ENCODE peak calls at places on chromosomes 12 and 14, in seven cellular contexts. One of them, this sample, is unnamed.

GRCh38 chr14:93049295-93049694 is 66.4 kb downstream of the ITPK1 start:
- DNase-seq in lower leg skin: no peak
- DNase-seq in endothelial cell of umbilical vein: peak; percentile 33
- DNase-seq in ovary: no peak
- DNase-seq in A549: peak; percentile 26
- DNase-seq in upper lobe of left lung: no peak
- DNase-seq in heart left ventricle: no peak
- DNase-seq in this sample: no peak

GRCh38 chr12:12929696-12930095 is 22.3 kb downstream of the GPRC5D start:
- DNase-seq in lower leg skin: no peak
- DNase-seq in endothelial cell of umbilical vein: no peak
- DNase-seq in ovary: no peak
- DNase-seq in A549: no peak
- DNase-seq in upper lobe of left lung: no peak
- DNase-seq in heart left ventricle: no peak
- DNase-seq in this sample: no peak

GRCh38 chr14:80695869-80696268 is 245.7 kb downstream of the CEP128 start:
- DNase-seq in lower leg skin: no peak
- DNase-seq in endothelial cell of umbilical vein: no peak
- DNase-seq in ovary: no peak
- DNase-seq in A549: no peak
- DNase-seq in upper lobe of left lung: no peak
- DNase-seq in heart left ventricle: no peak
- DNase-seq in this sample: no peak

GRCh38 chr12:22598763-22599161 is 26.2 kb upstream of the ETNK1 start:
- DNase-seq in lower leg skin: no peak
- DNase-seq in endothelial cell of umbilical vein: no peak
- DNase-seq in ovary: no peak
- DNase-seq in A549: peak; percentile 86
- DNase-seq in upper lobe of left lung: no peak
- DNase-seq in heart left ventricle: no peak
- DNase-seq in this sample: no peak

GRCh38 chr12:1870086-1870485 is 48.4 kb downstream of the CACNA2D4 start:
- DNase-seq in lower leg skin: no peak
- DNase-seq in endothelial cell of umbilical vein: no peak
- DNase-seq in ovary: no peak
- DNase-seq in A549: no peak
- DNase-seq in upper lobe of left lung: no peak
- DNase-seq in heart left ventricle: no peak
- DNase-seq in this sample: no peak

GRCh38 chr14:52018252-52018651 is 28.9 kb downstream of the RTRAF start:
- DNase-seq in lower leg skin: no peak
- DNase-seq in endothelial cell of umbilical vein: no peak
- DNase-seq in ovary: no peak
- DNase-seq in A549: no peak
- DNase-seq in upper lobe of left lung: no peak
- DNase-seq in heart left ventricle: no peak
- DNase-seq in this sample: no peak

GRCh38 chr12:57614178-57614947 is 3.1 kb downstream of the ARHGEF25 start:
- DNase-seq in lower leg skin: no peak
- DNase-seq in endothelial cell of umbilical vein: no peak
- DNase-seq in ovary: no peak
- DNase-seq in A549: peak; percentile 68
- DNase-seq in upper lobe of left lung: peak; percentile 38
- DNase-seq in heart left ventricle: peak; percentile 66
- DNase-seq in this sample: peak; percentile 63

GRCh38 chr14:101950516-101951215 is 13.7 kb upstream of the DYNC1H1 start:
- DNase-seq in lower leg skin: no peak
- DNase-seq in endothelial cell of umbilical vein: no peak
- DNase-seq in ovary: no peak
- DNase-seq in A549: no peak
- DNase-seq in upper lobe of left lung: no peak
- DNase-seq in heart left ventricle: no peak
- DNase-seq in this sample: no peak

GRCh38 chr12:42056130-42056529 is 88.5 kb downstream of the GXYLT1 start:
- DNase-seq in lower leg skin: no peak
- DNase-seq in endothelial cell of umbilical vein: no peak
- DNase-seq in ovary: no peak
- DNase-seq in A549: no peak
- DNase-seq in upper lobe of left lung: no peak
- DNase-seq in heart left ventricle: no peak
- DNase-seq in this sample: no peak

GRCh38 chr14:45156067-45156466 is 20.3 kb downstream of the FANCM start:
- DNase-seq in lower leg skin: no peak
- DNase-seq in endothelial cell of umbilical vein: no peak
- DNase-seq in ovary: no peak
- DNase-seq in A549: no peak
- DNase-seq in upper lobe of left lung: no peak
- DNase-seq in heart left ventricle: no peak
- DNase-seq in this sample: no peak

GRCh38 chr12:4118017-4118510 is 155.5 kb upstream of the CCND2 start:
- DNase-seq in lower leg skin: no peak
- DNase-seq in endothelial cell of umbilical vein: no peak
- DNase-seq in ovary: no peak
- DNase-seq in A549: no peak
- DNase-seq in upper lobe of left lung: no peak
- DNase-seq in heart left ventricle: peak; percentile 51
- DNase-seq in this sample: no peak

GRCh38 chr12:124716208-124717141 is 147.2 kb downstream of the SCARB1 start:
- DNase-seq in lower leg skin: peak; percentile 52
- DNase-seq in endothelial cell of umbilical vein: no peak
- DNase-seq in ovary: no peak
- DNase-seq in A549: no peak
- DNase-seq in upper lobe of left lung: peak; percentile 89
- DNase-seq in heart left ventricle: no peak
- DNase-seq in this sample: no peak

GRCh38 chr14:63632932-63633514 is 8.6 kb downstream of the WDR89 start:
- DNase-seq in lower leg skin: no peak
- DNase-seq in endothelial cell of umbilical vein: peak; percentile 52
- DNase-seq in ovary: no peak
- DNase-seq in A549: peak; percentile 30
- DNase-seq in upper lobe of left lung: no peak
- DNase-seq in heart left ventricle: no peak
- DNase-seq in this sample: peak; percentile 2

GRCh38 chr12:30178948-30179347 is 395.2 kb upstream of the TMTC1 start:
- DNase-seq in lower leg skin: no peak
- DNase-seq in endothelial cell of umbilical vein: no peak
- DNase-seq in ovary: no peak
- DNase-seq in A549: no peak
- DNase-seq in upper lobe of left lung: no peak
- DNase-seq in heart left ventricle: no peak
- DNase-seq in this sample: no peak

GRCh38 chr14:36065831-36066230 is 110.7 kb downstream of the PTCSC3 start:
- DNase-seq in lower leg skin: no peak
- DNase-seq in endothelial cell of umbilical vein: no peak
- DNase-seq in ovary: no peak
- DNase-seq in A549: no peak
- DNase-seq in upper lobe of left lung: no peak
- DNase-seq in heart left ventricle: no peak
- DNase-seq in this sample: no peak
- TF ChIP-seq POLR2A in lower leg skin: no peak
- TF ChIP-seq POLR2A in endothelial cell of umbilical vein: no peak
- TF ChIP-seq POLR2A in ovary: no peak
- TF ChIP-seq POLR2A in A549: no peak
- TF ChIP-seq POLR2A in upper lobe of left lung: no peak
- TF ChIP-seq POLR2A in heart left ventricle: no peak
- TF ChIP-seq POLR2A in this sample: no peak

DNA sequence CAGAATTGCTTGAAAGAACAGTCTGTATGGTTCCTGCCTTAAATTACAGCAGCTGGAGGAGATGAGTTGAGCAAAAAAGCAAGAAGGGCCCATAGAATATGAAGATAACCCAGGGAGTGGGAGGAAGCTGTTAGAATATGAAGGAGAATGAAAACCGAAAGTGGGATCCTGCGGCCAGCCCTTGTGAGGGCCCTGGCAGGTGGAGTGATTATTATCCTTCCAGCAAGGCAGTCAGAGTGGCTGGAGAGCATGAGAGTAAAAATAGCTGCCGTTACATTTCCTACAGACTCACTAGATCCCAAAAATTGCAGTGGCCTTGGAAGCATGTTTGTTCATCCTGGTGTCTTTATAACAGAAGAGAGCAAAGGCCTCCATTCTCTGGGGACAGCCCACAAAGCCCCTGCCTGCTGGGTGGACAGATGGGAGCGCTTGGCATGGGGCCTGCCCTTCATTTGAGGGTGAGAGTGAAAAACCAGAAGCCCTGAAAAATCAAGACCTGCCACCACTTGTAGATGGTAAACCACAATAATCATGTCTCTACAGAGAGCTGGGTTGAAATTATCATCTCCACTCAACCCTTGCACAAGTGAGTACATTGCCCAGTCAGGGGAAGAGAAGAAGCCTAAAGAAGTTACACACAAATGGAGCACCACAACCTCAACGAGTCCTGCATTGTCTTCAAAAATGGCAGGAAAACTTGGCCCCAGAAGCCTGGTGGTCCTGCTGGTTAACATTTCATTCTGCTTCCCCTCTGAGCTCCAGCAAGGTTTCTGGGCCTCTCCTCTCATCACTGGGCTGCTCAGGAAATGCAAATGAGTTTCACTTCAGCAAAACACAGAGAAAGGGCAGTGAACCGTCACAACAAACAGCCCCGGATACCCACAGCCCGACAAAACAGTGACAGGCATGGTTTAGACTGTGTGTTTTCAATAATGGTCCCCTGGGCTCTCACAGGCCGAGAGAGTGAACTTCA is 20.5 kb downstream of the ZDHHC22 start:
- DNase-seq in lower leg skin: no peak
- DNase-seq in endothelial cell of umbilical vein: no peak
- DNase-seq in ovary: peak; percentile 48
- DNase-seq in A549: no peak
- DNase-seq in upper lobe of left lung: no peak
- DNase-seq in heart left ventricle: no peak
- DNase-seq in this sample: peak; percentile 53
- TF ChIP-seq POLR2A in lower leg skin: no peak
- TF ChIP-seq POLR2A in endothelial cell of umbilical vein: no peak
- TF ChIP-seq POLR2A in ovary: no peak
- TF ChIP-seq POLR2A in A549: no peak
- TF ChIP-seq POLR2A in upper lobe of left lung: no peak
- TF ChIP-seq POLR2A in heart left ventricle: no peak
- TF ChIP-seq POLR2A in this sample: no peak

GRCh38 chr14:49962616-49963015 is 69.7 kb downstream of the ARF6 start:
- DNase-seq in lower leg skin: peak; percentile 78
- DNase-seq in endothelial cell of umbilical vein: no peak
- DNase-seq in ovary: no peak
- DNase-seq in A549: no peak
- DNase-seq in upper lobe of left lung: no peak
- DNase-seq in heart left ventricle: no peak
- DNase-seq in this sample: peak; percentile 49

GRCh38 chr14:49969961-49970360 is 77.1 kb downstream of the ARF6 start:
- DNase-seq in lower leg skin: no peak
- DNase-seq in endothelial cell of umbilical vein: no peak
- DNase-seq in ovary: no peak
- DNase-seq in A549: no peak
- DNase-seq in upper lobe of left lung: no peak
- DNase-seq in heart left ventricle: no peak
- DNase-seq in this sample: no peak

GRCh38 chr14:49970474-49971147 is 77.7 kb downstream of the ARF6 start:
- DNase-seq in lower leg skin: no peak
- DNase-seq in endothelial cell of umbilical vein: peak; percentile 82
- DNase-seq in ovary: no peak
- DNase-seq in A549: no peak
- DNase-seq in upper lobe of left lung: no peak
- DNase-seq in heart left ventricle: peak; percentile 40
- DNase-seq in this sample: no peak

GRCh38 chr14:49966971-49967630 is 74.2 kb downstream of the ARF6 start:
- DNase-seq in lower leg skin: no peak
- DNase-seq in endothelial cell of umbilical vein: no peak
- DNase-seq in ovary: no peak
- DNase-seq in A549: no peak
- DNase-seq in upper lobe of left lung: no peak
- DNase-seq in heart left ventricle: no peak
- DNase-seq in this sample: no peak

GRCh38 chr14:49966304-49966809 is 73.5 kb downstream of the ARF6 start:
- DNase-seq in lower leg skin: no peak
- DNase-seq in endothelial cell of umbilical vein: no peak
- DNase-seq in ovary: no peak
- DNase-seq in A549: peak; percentile 87
- DNase-seq in upper lobe of left lung: no peak
- DNase-seq in heart left ventricle: no peak
- DNase-seq in this sample: no peak
- TF ChIP-seq POLR2A in lower leg skin: no peak
- TF ChIP-seq POLR2A in endothelial cell of umbilical vein: no peak
- TF ChIP-seq POLR2A in ovary: no peak
- TF ChIP-seq POLR2A in A549: peak; percentile 35
- TF ChIP-seq POLR2A in upper lobe of left lung: no peak
- TF ChIP-seq POLR2A in heart left ventricle: no peak
- TF ChIP-seq POLR2A in this sample: no peak

GRCh38 chr12:122979908-122980191 is 631 bp upstream of the ARL6IP4 start:
- DNase-seq in lower leg skin: no peak
- DNase-seq in endothelial cell of umbilical vein: no peak
- DNase-seq in ovary: no peak
- DNase-seq in A549: no peak
- DNase-seq in upper lobe of left lung: no peak
- DNase-seq in heart left ventricle: no peak
- DNase-seq in this sample: no peak

GRCh38 chr12:122979001-122979907 is 1.2 kb upstream of the ARL6IP4 start:
- DNase-seq in lower leg skin: no peak
- DNase-seq in endothelial cell of umbilical vein: no peak
- DNase-seq in ovary: no peak
- DNase-seq in A549: no peak
- DNase-seq in upper lobe of left lung: no peak
- DNase-seq in heart left ventricle: peak; percentile 9
- DNase-seq in this sample: no peak

GRCh38 chr12:122981587-122982493 is 1.4 kb downstream of the ARL6IP4 start:
- DNase-seq in lower leg skin: no peak
- DNase-seq in endothelial cell of umbilical vein: no peak
- DNase-seq in ovary: no peak
- DNase-seq in A549: no peak
- DNase-seq in upper lobe of left lung: no peak
- DNase-seq in heart left ventricle: peak; percentile 9
- DNase-seq in this sample: no peak

GRCh38 chr12:122981036-122981471 is 573 bp downstream of the ARL6IP4 start:
- DNase-seq in lower leg skin: no peak
- DNase-seq in endothelial cell of umbilical vein: peak; percentile 59
- DNase-seq in ovary: no peak
- DNase-seq in A549: no peak
- DNase-seq in upper lobe of left lung: no peak
- DNase-seq in heart left ventricle: no peak
- DNase-seq in this sample: no peak

DNA sequence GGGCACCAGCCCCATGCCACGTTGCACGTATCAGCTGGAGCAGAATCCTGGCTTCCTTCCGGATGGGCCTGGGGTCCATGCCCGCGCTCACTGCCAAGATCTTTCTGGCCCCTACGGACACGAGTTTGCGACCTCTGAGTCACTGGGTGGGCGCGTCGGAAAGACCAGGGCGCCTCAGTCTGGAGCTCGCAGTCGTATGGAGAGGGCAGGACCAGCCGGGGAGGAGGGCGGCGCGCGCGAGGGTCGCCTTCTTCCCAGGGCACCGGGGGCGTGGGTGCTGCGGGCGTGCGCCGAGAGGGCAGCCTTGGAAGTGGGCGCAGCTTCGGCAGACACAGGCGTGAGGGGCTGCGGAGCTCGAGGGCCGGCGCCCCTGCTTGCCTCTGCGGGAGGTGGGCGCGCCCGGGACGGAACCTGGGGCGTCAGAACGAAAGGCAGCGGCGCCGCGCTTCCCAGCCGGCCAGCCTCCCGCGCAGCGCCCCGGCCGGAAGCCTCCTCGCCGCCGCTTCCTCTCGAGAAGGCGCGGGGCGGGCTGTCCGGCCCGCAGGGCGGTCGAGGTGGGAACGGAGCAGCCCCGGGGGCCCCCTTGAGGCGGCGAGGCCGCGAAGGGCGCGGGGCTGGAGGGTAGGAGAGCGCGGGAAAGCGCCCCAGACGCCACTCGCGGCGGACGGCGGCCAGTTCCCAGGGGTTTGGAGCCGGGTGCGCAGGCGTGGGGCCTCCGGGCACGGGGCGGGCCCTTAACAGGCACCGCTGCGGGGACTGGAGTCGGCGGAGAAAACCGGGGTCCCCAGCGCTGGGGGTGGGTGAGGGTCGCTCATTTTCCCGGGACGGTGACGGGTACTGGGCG is at the start of gene ARL6IP4:
- DNase-seq in lower leg skin: no peak
- DNase-seq in endothelial cell of umbilical vein: peak; percentile 69
- DNase-seq in ovary: peak; percentile 56
- DNase-seq in A549: peak; percentile 65
- DNase-seq in upper lobe of left lung: peak; percentile 95
- DNase-seq in heart left ventricle: peak; percentile 72
- DNase-seq in this sample: peak; percentile 95
- TF ChIP-seq POLR2A in lower leg skin: peak; percentile 40
- TF ChIP-seq POLR2A in endothelial cell of umbilical vein: peak; percentile 84
- TF ChIP-seq POLR2A in ovary: peak; percentile 80
- TF ChIP-seq POLR2A in A549: peak; percentile 39
- TF ChIP-seq POLR2A in upper lobe of left lung: no peak
- TF ChIP-seq POLR2A in heart left ventricle: peak; percentile 75
- TF ChIP-seq POLR2A in this sample: peak; percentile 79